ENCODE peak calls at places on chromosome 17, in six cellular contexts. One of them, this sample, is unnamed.

GRCh38 chr17:28928061-28928460 is 23.3 kb downstream of the PHF12 start:
- DNase-seq in transverse colon: no peak
- DNase-seq in progenitor cell of endocrine pancreas: no peak
- DNase-seq in HFFc6: no peak
- DNase-seq in astrocyte of the cerebellum: no peak
- DNase-seq in WTC11: no peak
- DNase-seq in this sample: no peak

GRCh38 chr17:78226752-78227454 is 4.5 kb upstream of the TMEM235 start:
- DNase-seq in astrocyte of the cerebellum: no peak
- DNase-seq in transverse colon: peak
- DNase-seq in progenitor cell of endocrine pancreas: no peak
- DNase-seq in WTC11: no peak
- DNase-seq in HFFc6: no peak
- DNase-seq in this sample: no peak

GRCh38 chr17:248337-249235 is 67.1 kb upstream of the DOC2B start:
- DNase-seq in HFFc6: no peak
- DNase-seq in astrocyte of the cerebellum: no peak
- DNase-seq in progenitor cell of endocrine pancreas: no peak
- DNase-seq in transverse colon: peak
- DNase-seq in WTC11: peak
- DNase-seq in this sample: no peak

GRCh38 chr17:45246338-45246737 is 15.6 kb downstream of the SPATA32 start:
- DNase-seq in HFFc6: no peak
- DNase-seq in astrocyte of the cerebellum: no peak
- DNase-seq in progenitor cell of endocrine pancreas: no peak
- DNase-seq in WTC11: no peak
- DNase-seq in transverse colon: no peak
- DNase-seq in this sample: no peak

GRCh38 chr17:77086433-77087010 is 54.2 kb upstream of the SEC14L1 start:
- DNase-seq in WTC11: peak
- DNase-seq in progenitor cell of endocrine pancreas: peak
- DNase-seq in astrocyte of the cerebellum: peak
- DNase-seq in transverse colon: peak
- DNase-seq in HFFc6: peak
- DNase-seq in this sample: peak

GRCh38 chr17:15169676-15170075 is 95.5 kb downstream of the PMP22 start:
- DNase-seq in HFFc6: peak
- DNase-seq in astrocyte of the cerebellum: no peak
- DNase-seq in transverse colon: no peak
- DNase-seq in WTC11: no peak
- DNase-seq in progenitor cell of endocrine pancreas: no peak
- DNase-seq in this sample: no peak

GRCh38 chr17:73902416-73903181 is 258.4 kb upstream of the SDK2 start:
- DNase-seq in WTC11: peak
- DNase-seq in transverse colon: no peak
- DNase-seq in astrocyte of the cerebellum: no peak
- DNase-seq in progenitor cell of endocrine pancreas: no peak
- DNase-seq in HFFc6: no peak
- DNase-seq in this sample: peak

GRCh38 chr17:59378621-59379194 is 47.3 kb downstream of the YPEL2 start:
- DNase-seq in progenitor cell of endocrine pancreas: no peak
- DNase-seq in transverse colon: peak
- DNase-seq in WTC11: no peak
- DNase-seq in astrocyte of the cerebellum: no peak
- DNase-seq in HFFc6: peak
- DNase-seq in this sample: no peak

GRCh38 chr17:28041068-28041843 is 1.2 kb upstream of the NLK start:
- DNase-seq in transverse colon: peak
- DNase-seq in HFFc6: peak
- DNase-seq in astrocyte of the cerebellum: peak
- DNase-seq in progenitor cell of endocrine pancreas: peak
- DNase-seq in WTC11: peak
- DNase-seq in this sample: peak

GRCh38 chr17:48175692-48176450 is 68.3 kb downstream of the SNX11 start:
- DNase-seq in WTC11: no peak
- DNase-seq in transverse colon: no peak
- DNase-seq in HFFc6: peak
- DNase-seq in astrocyte of the cerebellum: no peak
- DNase-seq in progenitor cell of endocrine pancreas: no peak
- DNase-seq in this sample: no peak

GRCh38 chr17:78822552-78822951 is 18.1 kb downstream of the USP36 start:
- DNase-seq in HFFc6: peak
- DNase-seq in transverse colon: no peak
- DNase-seq in progenitor cell of endocrine pancreas: no peak
- DNase-seq in WTC11: no peak
- DNase-seq in astrocyte of the cerebellum: peak
- DNase-seq in this sample: no peak

GRCh38 chr17:78174332-78174869 is 6.0 kb downstream of the SYNGR2 start:
- DNase-seq in transverse colon: peak
- DNase-seq in WTC11: no peak
- DNase-seq in progenitor cell of endocrine pancreas: no peak
- DNase-seq in astrocyte of the cerebellum: no peak
- DNase-seq in HFFc6: no peak
- DNase-seq in this sample: no peak

GRCh38 chr17:47330548-47330947 is 6.8 kb downstream of the EFCAB13 start:
- DNase-seq in astrocyte of the cerebellum: no peak
- DNase-seq in progenitor cell of endocrine pancreas: no peak
- DNase-seq in transverse colon: no peak
- DNase-seq in HFFc6: no peak
- DNase-seq in WTC11: no peak
- DNase-seq in this sample: no peak

GRCh38 chr17:68771867-68772515 is 170.8 kb upstream of the FAM20A start:
- DNase-seq in progenitor cell of endocrine pancreas: no peak
- DNase-seq in transverse colon: no peak
- DNase-seq in HFFc6: peak
- DNase-seq in WTC11: no peak
- DNase-seq in astrocyte of the cerebellum: peak
- DNase-seq in this sample: no peak

GRCh38 chr17:48995332-48995870 is 1.8 kb upstream of the IGF2BP1 start:
- DNase-seq in astrocyte of the cerebellum: no peak
- DNase-seq in progenitor cell of endocrine pancreas: no peak
- DNase-seq in HFFc6: no peak
- DNase-seq in transverse colon: no peak
- DNase-seq in WTC11: peak
- DNase-seq in this sample: no peak

GRCh38 chr17:76598004-76598439 is 12.4 kb upstream of the ST6GALNAC2 start:
- DNase-seq in progenitor cell of endocrine pancreas: no peak
- DNase-seq in transverse colon: no peak
- DNase-seq in WTC11: no peak
- DNase-seq in HFFc6: no peak
- DNase-seq in astrocyte of the cerebellum: no peak
- DNase-seq in this sample: no peak

GRCh38 chr17:77273397-77274136 is 132.8 kb downstream of the SEC14L1 start:
- DNase-seq in progenitor cell of endocrine pancreas: no peak
- DNase-seq in astrocyte of the cerebellum: no peak
- DNase-seq in transverse colon: no peak
- DNase-seq in HFFc6: no peak
- DNase-seq in WTC11: no peak
- DNase-seq in this sample: no peak

GRCh38 chr17:80000136-80000535 is 35.5 kb downstream of the TBC1D16 start:
- DNase-seq in astrocyte of the cerebellum: no peak
- DNase-seq in WTC11: no peak
- DNase-seq in progenitor cell of endocrine pancreas: no peak
- DNase-seq in transverse colon: no peak
- DNase-seq in HFFc6: no peak
- DNase-seq in this sample: no peak

GRCh38 chr17:27746881-27747280 is 53.4 kb downstream of the NOS2 start:
- DNase-seq in progenitor cell of endocrine pancreas: no peak
- DNase-seq in HFFc6: no peak
- DNase-seq in WTC11: no peak
- DNase-seq in astrocyte of the cerebellum: no peak
- DNase-seq in transverse colon: no peak
- DNase-seq in this sample: peak

GRCh38 chr17:58492238-58493121 is 4.3 kb upstream of the HSF5 start:
- DNase-seq in transverse colon: no peak
- DNase-seq in astrocyte of the cerebellum: no peak
- DNase-seq in progenitor cell of endocrine pancreas: no peak
- DNase-seq in HFFc6: no peak
- DNase-seq in WTC11: no peak
- DNase-seq in this sample: peak

GRCh38 chr17:9632741-9633140 is 12.6 kb upstream of the USP43 start:
- DNase-seq in astrocyte of the cerebellum: no peak
- DNase-seq in progenitor cell of endocrine pancreas: no peak
- DNase-seq in HFFc6: no peak
- DNase-seq in transverse colon: no peak
- DNase-seq in WTC11: no peak
- DNase-seq in this sample: peak

GRCh38 chr17:9635340-9635739 is 10.0 kb upstream of the USP43 start:
- DNase-seq in astrocyte of the cerebellum: no peak
- DNase-seq in HFFc6: no peak
- DNase-seq in progenitor cell of endocrine pancreas: no peak
- DNase-seq in WTC11: no peak
- DNase-seq in transverse colon: no peak
- DNase-seq in this sample: peak

DNA sequence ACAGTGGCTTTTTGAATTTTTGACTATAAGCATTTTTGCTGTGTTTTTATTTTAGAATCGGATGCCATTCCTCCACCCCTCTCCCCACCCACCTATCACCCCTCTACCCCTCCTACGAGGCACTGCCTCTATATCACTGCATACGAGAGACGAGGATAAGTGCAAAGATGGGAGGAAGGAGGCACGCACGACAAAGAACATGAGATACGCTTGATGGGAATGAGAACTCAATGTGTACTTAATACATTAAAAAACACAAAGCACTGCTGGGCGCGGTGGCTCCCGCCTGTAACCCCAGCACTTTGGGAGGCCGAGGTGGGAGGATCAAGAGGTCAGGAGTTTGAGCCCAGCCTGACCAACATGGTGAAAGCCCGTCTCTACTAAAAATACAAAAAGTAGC is 8.8 kb upstream of the USP43 start:
- DNase-seq in transverse colon: no peak
- DNase-seq in astrocyte of the cerebellum: no peak
- DNase-seq in progenitor cell of endocrine pancreas: no peak
- DNase-seq in WTC11: no peak
- DNase-seq in HFFc6: no peak
- DNase-seq in this sample: peak
- TF ChIP-seq CTCF in transverse colon: no peak
- TF ChIP-seq CTCF in astrocyte of the cerebellum: no peak
- TF ChIP-seq CTCF in progenitor cell of endocrine pancreas: no peak
- TF ChIP-seq CTCF in WTC11: no peak
- TF ChIP-seq CTCF in HFFc6: no peak
- TF ChIP-seq CTCF in this sample: no peak

DNA sequence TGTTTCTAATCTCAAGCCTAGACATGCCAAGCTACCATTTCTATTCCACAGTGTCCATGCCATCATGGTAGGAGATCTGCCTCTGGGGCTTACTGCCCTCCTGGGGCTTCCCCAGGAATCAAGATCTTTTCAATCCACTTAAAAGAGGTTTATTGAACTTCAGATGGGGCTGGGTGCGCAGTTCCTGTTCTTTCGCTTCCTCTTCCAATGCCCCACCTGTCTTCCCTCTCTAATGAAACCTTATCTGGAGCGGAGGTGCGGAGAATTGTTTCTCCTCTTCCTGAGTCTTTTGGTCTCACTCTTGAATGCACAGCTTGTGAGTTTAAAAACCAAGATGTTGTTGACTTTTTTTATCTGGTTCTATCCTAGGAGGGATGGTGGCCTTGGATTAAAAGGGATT is 30.4 kb upstream of the METTL16 start:
- DNase-seq in progenitor cell of endocrine pancreas: no peak
- DNase-seq in HFFc6: no peak
- DNase-seq in transverse colon: no peak
- DNase-seq in astrocyte of the cerebellum: no peak
- DNase-seq in WTC11: no peak
- DNase-seq in this sample: no peak
- TF ChIP-seq CTCF in progenitor cell of endocrine pancreas: no peak
- TF ChIP-seq CTCF in HFFc6: no peak
- TF ChIP-seq CTCF in transverse colon: no peak
- TF ChIP-seq CTCF in astrocyte of the cerebellum: no peak
- TF ChIP-seq CTCF in WTC11: no peak
- TF ChIP-seq CTCF in this sample: no peak

DNA sequence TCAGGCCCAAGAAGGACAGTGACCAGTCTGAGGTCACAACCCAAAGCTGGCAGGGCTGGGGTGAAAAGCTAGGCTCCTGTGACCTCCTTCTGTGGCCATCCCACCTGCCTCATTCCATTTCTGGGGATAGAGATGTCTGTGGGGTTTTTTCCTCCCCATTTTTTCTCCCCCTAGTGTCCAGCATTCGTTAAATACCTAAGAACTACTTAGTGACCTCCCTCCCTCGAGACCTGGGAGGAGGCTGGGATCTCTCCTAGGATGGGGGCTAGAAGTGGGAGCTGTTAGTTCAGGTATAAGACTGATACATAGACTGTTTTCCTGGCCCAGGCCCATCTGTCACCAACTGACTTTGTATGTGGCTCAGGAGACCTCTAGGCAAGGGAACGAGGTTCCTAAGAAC is 20.5 kb upstream of the STAC2 start:
- DNase-seq in progenitor cell of endocrine pancreas: no peak
- DNase-seq in WTC11: no peak
- DNase-seq in HFFc6: no peak
- DNase-seq in astrocyte of the cerebellum: no peak
- DNase-seq in transverse colon: no peak
- DNase-seq in this sample: no peak
- TF ChIP-seq CTCF in progenitor cell of endocrine pancreas: no peak
- TF ChIP-seq CTCF in WTC11: no peak
- TF ChIP-seq CTCF in HFFc6: peak
- TF ChIP-seq CTCF in astrocyte of the cerebellum: peak
- TF ChIP-seq CTCF in transverse colon: no peak
- TF ChIP-seq CTCF in this sample: no peak

GRCh38 chr17:5785867-5786509 is 201.7 kb upstream of the NLRP1 start:
- DNase-seq in WTC11: no peak
- DNase-seq in transverse colon: no peak
- DNase-seq in progenitor cell of endocrine pancreas: no peak
- DNase-seq in astrocyte of the cerebellum: no peak
- DNase-seq in HFFc6: peak
- DNase-seq in this sample: no peak
- TF ChIP-seq CTCF in WTC11: no peak
- TF ChIP-seq CTCF in transverse colon: no peak
- TF ChIP-seq CTCF in progenitor cell of endocrine pancreas: no peak
- TF ChIP-seq CTCF in astrocyte of the cerebellum: no peak
- TF ChIP-seq CTCF in HFFc6: peak
- TF ChIP-seq CTCF in this sample: no peak

GRCh38 chr17:17837380-17837821 is 615 bp upstream of the SREBF1 start:
- DNase-seq in WTC11: no peak
- DNase-seq in HFFc6: peak
- DNase-seq in transverse colon: no peak
- DNase-seq in progenitor cell of endocrine pancreas: no peak
- DNase-seq in astrocyte of the cerebellum: no peak
- DNase-seq in this sample: no peak
- TF ChIP-seq CTCF in WTC11: no peak
- TF ChIP-seq CTCF in HFFc6: peak
- TF ChIP-seq CTCF in transverse colon: no peak
- TF ChIP-seq CTCF in progenitor cell of endocrine pancreas: no peak
- TF ChIP-seq CTCF in astrocyte of the cerebellum: no peak
- TF ChIP-seq CTCF in this sample: no peak